ENCODE peak calls at places on chromosome 4, in ten cellular contexts. C, K, V, U, T, W, O, B, E and I are unnamed samples.

GRCh38 chr4:121666091-121666679 is 30.6 kb downstream of the ANXA5 start:
- DNase-seq in C (no peak), K (peak; percentile 49), V (no peak), U (no peak), T (peak; percentile 28), W (no peak), O (no peak), B (no peak), E (peak; percentile 70), I (no peak)

GRCh38 chr4:143185253-143186107 is 763 bp downstream of the USP38 start:
- DNase-seq in C (peak; percentile 36), K (peak; percentile 79), V (no peak), U (no peak), T (no peak), W (no peak), O (no peak), B (no peak), E (no peak), I (peak; percentile 20)

GRCh38 chr4:170589597-170590191 is 499.9 kb upstream of the AADAT start:
- DNase-seq in C (peak; percentile 2), K (no peak), V (no peak), U (no peak), T (no peak), W (no peak), O (no peak), B (no peak), E (no peak), I (no peak)

GRCh38 chr4:1855334-1856070 is 454 bp downstream of the LETM1 start:
- DNase-seq in C (peak; percentile 76), K (peak; percentile 76), V (no peak), U (no peak), T (peak; percentile 42), W (no peak), O (no peak), B (peak; percentile 18), E (no peak), I (peak; percentile 25)

GRCh38 chr4:89296399-89296798 is 11.2 kb downstream of the GPRIN3 start:
- DNase-seq in C (no peak), K (no peak), V (no peak), U (no peak), T (no peak), W (no peak), O (no peak), B (no peak), E (no peak), I (no peak)

GRCh38 chr4:5899881-5900280 is 7.0 kb upstream of the CRMP1 start:
- DNase-seq in C (no peak), K (no peak), V (no peak), U (no peak), T (no peak), W (no peak), O (no peak), B (no peak), E (no peak), I (no peak)

GRCh38 chr4:169164669-169165415 is 105.9 kb downstream of the SH3RF1 start:
- DNase-seq in C (no peak), K (no peak), V (no peak), U (no peak), T (no peak), W (no peak), O (no peak), B (no peak), E (peak; percentile 70), I (no peak)

GRCh38 chr4:56210397-56210796 is 176.9 kb downstream of the AASDH start:
- DNase-seq in C (peak; percentile 17), K (no peak), V (no peak), U (no peak), T (no peak), W (no peak), O (no peak), B (no peak), E (no peak), I (no peak)

GRCh38 chr4:113232194-113232593 is 182.7 kb downstream of the ANK2 start:
- DNase-seq in C (no peak), K (no peak), V (no peak), U (no peak), T (no peak), W (no peak), O (no peak), B (no peak), E (no peak), I (no peak)

GRCh38 chr4:147174561-147174960 is 228.9 kb upstream of the TTC29 start:
- DNase-seq in C (no peak), K (no peak), V (no peak), U (no peak), T (no peak), W (no peak), O (no peak), B (no peak), E (peak; percentile 45), I (no peak)

GRCh38 chr4:94577136-94577535 is 125.4 kb downstream of the PDLIM5 start:
- DNase-seq in C (peak; percentile 19), K (peak; percentile 73), V (peak; percentile 72), U (no peak), T (peak; percentile 62), W (no peak), O (peak; percentile 11), B (no peak), E (peak; percentile 60), I (no peak)

GRCh38 chr4:149549911-149550310 is 265.7 kb downstream of the IQCM start:
- DNase-seq in C (peak; percentile 50), K (no peak), V (no peak), U (no peak), T (no peak), W (no peak), O (no peak), B (no peak), E (peak; percentile 15), I (no peak)

GRCh38 chr4:185378264-185378663 is 17.5 kb downstream of the LRP2BP start:
- DNase-seq in C (no peak), K (no peak), V (no peak), U (no peak), T (no peak), W (no peak), O (no peak), B (no peak), E (no peak), I (no peak)

GRCh38 chr4:55910140-55910539 is 38.6 kb upstream of the CEP135 start:
- DNase-seq in C (no peak), K (no peak), V (no peak), U (no peak), T (no peak), W (no peak), O (no peak), B (no peak), E (no peak), I (no peak)

GRCh38 chr4:44532851-44533250 is 84.2 kb upstream of the KCTD8 start:
- DNase-seq in C (no peak), K (no peak), V (no peak), U (no peak), T (no peak), W (no peak), O (no peak), B (no peak), E (no peak), I (no peak)

GRCh38 chr4:171956678-171957077 is 143.5 kb downstream of the GALNTL6 start:
- DNase-seq in C (no peak), K (no peak), V (no peak), U (no peak), T (no peak), W (no peak), O (no peak), B (no peak), E (no peak), I (no peak)

GRCh38 chr4:66926687-66927086 is 618.6 kb downstream of the CENPC start:
- DNase-seq in C (no peak), K (no peak), V (no peak), U (no peak), T (no peak), W (no peak), O (no peak), B (no peak), E (no peak), I (no peak)

GRCh38 chr4:173475751-173476150 is 54.3 kb downstream of the HAND2 start:
- DNase-seq in C (no peak), K (no peak), V (no peak), U (no peak), T (no peak), W (no peak), O (no peak), B (no peak), E (no peak), I (no peak)

GRCh38 chr4:54082168-54082567 is 17.8 kb upstream of the CHIC2 start:
- DNase-seq in C (no peak), K (no peak), V (no peak), U (no peak), T (no peak), W (no peak), O (no peak), B (no peak), E (peak; percentile 98), I (no peak)

GRCh38 chr4:72109364-72109763 is 77.6 kb downstream of the NPFFR2 start:
- DNase-seq in C (no peak), K (no peak), V (no peak), U (no peak), T (no peak), W (no peak), O (no peak), B (no peak), E (no peak), I (no peak)

GRCh38 chr4:3021127-3021526 is 53.2 kb downstream of the HTT-AS start:
- DNase-seq in C (no peak), K (no peak), V (no peak), U (no peak), T (no peak), W (no peak), O (no peak), B (no peak), E (no peak), I (no peak)

GRCh38 chr4:32986236-32986635 is 2266.1 kb downstream of the PCDH7 start:
- DNase-seq in C (no peak), K (no peak), V (no peak), U (no peak), T (no peak), W (no peak), O (no peak), B (no peak), E (no peak), I (no peak)

GRCh38 chr4:187370918-187371317 is 624.7 kb upstream of the ZFP42 start:
- DNase-seq in C (no peak), K (no peak), V (no peak), U (no peak), T (no peak), W (no peak), O (no peak), B (no peak), E (no peak), I (no peak)

GRCh38 chr4:140047017-140047640 is 106.9 kb downstream of the MAML3 start:
- DNase-seq in C (peak; percentile 4), K (peak; percentile 79), V (no peak), U (no peak), T (peak; percentile 50), W (no peak), O (peak; percentile 38), B (no peak), E (no peak), I (no peak)

GRCh38 chr4:24210332-24210902 is 320.6 kb upstream of the PPARGC1A start:
- DNase-seq in C (no peak), K (no peak), V (no peak), U (no peak), T (peak; percentile 17), W (no peak), O (peak; percentile 3), B (no peak), E (peak; percentile 100), I (no peak)

GRCh38 chr4:71932941-71933340 is 98.9 kb upstream of the NPFFR2 start:
- DNase-seq in C (no peak), K (no peak), V (no peak), U (no peak), T (no peak), W (no peak), O (no peak), B (no peak), E (no peak), I (no peak)